ENCODE peak calls at places on chromosomes 12 and 14, in four cellular contexts. M is pancreas, B is HCT116, T is gastrocnemius medialis. Y is an unnamed sample.

GRCh38 chr12:130300090-130300489 is 37.6 kb upstream of the PIWIL1 start:
- DNase-seq in M (no peak), B (no peak), T (no peak), Y (no peak)

GRCh38 chr12:131747276-131747675 is 36.4 kb downstream of the SFSWAP start:
- DNase-seq in M (no peak), B (no peak), T (no peak), Y (no peak)

GRCh38 chr14:59463773-59464650 is 1.2 kb downstream of the GPR135 start:
- DNase-seq in M (no peak), B (no peak), T (no peak), Y (no peak)

GRCh38 chr14:51302319-51303030 is 62.4 kb downstream of the TMX1 start:
- DNase-seq in M (no peak), B (no peak), T (no peak), Y (no peak)

GRCh38 chr12:58774731-58775130 is 145.6 kb downstream of the LRIG3 start:
- DNase-seq in M (no peak), B (no peak), T (no peak), Y (no peak)

GRCh38 chr14:97415907-97416306 is 618.7 kb downstream of the VRK1 start:
- DNase-seq in M (no peak), B (no peak), T (no peak), Y (no peak)

GRCh38 chr12:124940393-124941169 is 26.1 kb upstream of the UBC start:
- DNase-seq in M (peak; percentile 82), B (peak; percentile 86), T (peak; percentile 83), Y (peak; percentile 74)

GRCh38 chr14:51357250-51357649 is 117.2 kb downstream of the TMX1 start:
- DNase-seq in M (no peak), B (no peak), T (no peak), Y (no peak)

GRCh38 chr14:100538566-100539318 is 48.5 kb downstream of the BEGAIN start:
- DNase-seq in M (peak; percentile 59), B (no peak), T (peak; percentile 1), Y (no peak)

GRCh38 chr14:93880025-93880820 is 46.9 kb upstream of the FAM181A start:
- DNase-seq in M (no peak), B (no peak), T (no peak), Y (no peak)

GRCh38 chr14:76129851-76130576 is 21.7 kb upstream of the GPATCH2L start:
- DNase-seq in M (no peak), B (no peak), T (no peak), Y (no peak)

GRCh38 chr14:45698462-45699134 is 445.6 kb upstream of the MIS18BP1 start:
- DNase-seq in M (no peak), B (no peak), T (no peak), Y (no peak)

GRCh38 chr12:85835810-85836715 is at the start of gene RASSF9:
- DNase-seq in M (no peak), B (no peak), T (peak; percentile 13), Y (peak; percentile 20)

GRCh38 chr12:126055521-126055920 is 990.3 kb downstream of the AACS start:
- DNase-seq in M (no peak), B (no peak), T (no peak), Y (no peak)

GRCh38 chr12:108858399-108859074 is 1.2 kb upstream of the SSH1 start:
- DNase-seq in M (peak; percentile 56), B (no peak), T (no peak), Y (no peak)

GRCh38 chr14:54564071-54564798 is 2.7 kb upstream of the SAMD4A start:
- DNase-seq in M (no peak), B (no peak), T (no peak), Y (no peak)

GRCh38 chr14:56244138-56244789 is 126.1 kb downstream of the PELI2 start:
- DNase-seq in M (no peak), B (no peak), T (no peak), Y (peak; percentile 75)

GRCh38 chr14:50319721-50320120 is 7.6 kb downstream of the DMAC2L start:
- DNase-seq in M (no peak), B (no peak), T (no peak), Y (no peak)

GRCh38 chr12:85765443-85765842 is 70.8 kb downstream of the RASSF9 start:
- DNase-seq in M (no peak), B (no peak), T (no peak), Y (no peak)

GRCh38 chr12:62684586-62685295 is 218.1 kb downstream of the MON2 start:
- DNase-seq in M (no peak), B (no peak), T (peak; percentile 18), Y (no peak)

GRCh38 chr12:53659011-53659551 is 16.8 kb downstream of the ATP5MC2 start:
- DNase-seq in M (no peak), B (peak; percentile 45), T (no peak), Y (peak; percentile 43)

GRCh38 chr12:31368666-31369361 is 42.9 kb upstream of the SINHCAF start:
- DNase-seq in M (no peak), B (no peak), T (no peak), Y (no peak)

GRCh38 chr12:92927055-92927435 is 2.0 kb downstream of the EEA1 start:
- DNase-seq in M (no peak), B (no peak), T (no peak), Y (no peak)

GRCh38 chr12:85996280-85996679 is 122.2 kb downstream of the NTS start:
- DNase-seq in M (no peak), B (no peak), T (no peak), Y (no peak)

GRCh38 chr12:65602579-65603295 is 221.5 kb upstream of the HMGA2 start:
- DNase-seq in M (peak; percentile 73), B (peak; percentile 94), T (peak; percentile 44), Y (peak; percentile 87)

GRCh38 chr12:38664661-38665269 is 240.6 kb downstream of the CPNE8 start:
- DNase-seq in M (no peak), B (peak; percentile 15), T (no peak), Y (no peak)

GRCh38 chr12:89156862-89157262 is 195.4 kb downstream of the DUSP6 start:
- DNase-seq in M (no peak), B (no peak), T (no peak), Y (no peak)

GRCh38 chr14:92540472-92541048 is 27.0 kb downstream of the RIN3 start:
- DNase-seq in M (peak; percentile 74), B (peak; percentile 59), T (peak; percentile 73), Y (peak; percentile 99)

GRCh38 chr12:82461851-82462250 is 103.5 kb downstream of the METTL25 start:
- DNase-seq in M (no peak), B (no peak), T (no peak), Y (no peak)

GRCh38 chr14:61476737-61477410 is 155.5 kb downstream of the PRKCH start:
- DNase-seq in M (no peak), B (no peak), T (peak; percentile 25), Y (peak; percentile 96)

GRCh38 chr12:124568431-124569374 is 1.3 kb upstream of the NCOR2 start:
- DNase-seq in M (no peak), B (no peak), T (peak; percentile 38), Y (peak; percentile 86)

GRCh38 chr12:125151284-125151683 is 86.0 kb downstream of the AACS start:
- DNase-seq in M (no peak), B (no peak), T (no peak), Y (no peak)

GRCh38 chr14:69880051-69880487 is 853 bp downstream of the SMOC1 start:
- DNase-seq in M (peak; percentile 65), B (no peak), T (no peak), Y (no peak)

GRCh38 chr14:58918066-58918465 is 270.4 kb upstream of the DAAM1 start:
- DNase-seq in M (no peak), B (no peak), T (no peak), Y (no peak)

GRCh38 chr12:47736877-47737676 is 11.8 kb upstream of the ENDOU start:
- DNase-seq in M (peak; percentile 80), B (no peak), T (peak; percentile 51), Y (peak; percentile 24)

GRCh38 chr12:45415393-45415817 is 199.5 kb downstream of the ANO6 start:
- DNase-seq in M (no peak), B (peak; percentile 87), T (peak; percentile 84), Y (peak; percentile 95)

GRCh38 chr14:59352951-59353350 is 112.2 kb downstream of the GPR135 start:
- DNase-seq in M (no peak), B (no peak), T (no peak), Y (no peak)

GRCh38 chr12:39619316-39619659 is 315 bp downstream of the ABCD2 start:
- DNase-seq in M (no peak), B (no peak), T (no peak), Y (no peak)

GRCh38 chr12:117427176-117427575 is 65.8 kb upstream of the NOS1 start:
- DNase-seq in M (no peak), B (no peak), T (no peak), Y (no peak)
- H3K9me3 ChIP-seq in M (no peaks in the 10 kb centered on the region), B (no peaks in the 10 kb centered on the region), T (no peaks in the 10 kb centered on the region), Y (peaks cover 32% of the 10 kb centered on the region)

GRCh38 chr14:79573486-79573885 is 637.8 kb downstream of the DIO2 start:
- DNase-seq in M (no peak), B (no peak), T (no peak), Y (peak; percentile 23)
- H3K9me3 ChIP-seq in M (no peaks in the 10 kb centered on the region), B (peaks cover 26% of the 10 kb centered on the region), T (no peaks in the 10 kb centered on the region), Y (no peaks in the 10 kb centered on the region)

GRCh38 chr12:6187948-6188793 is 12.0 kb upstream of the CD9 start:
- DNase-seq in M (no peak), B (no peak), T (no peak), Y (no peak)
- H3K9me3 ChIP-seq in M (no peaks in the 10 kb centered on the region), B (no peaks in the 10 kb centered on the region), T (no peaks in the 10 kb centered on the region), Y (peaks cover 3% of the 10 kb centered on the region)

GRCh38 chr12:133026996-133027395 is 10.3 kb upstream of the ZNF84 start:
- DNase-seq in M (no peak), B (no peak), T (no peak), Y (no peak)

DNA sequence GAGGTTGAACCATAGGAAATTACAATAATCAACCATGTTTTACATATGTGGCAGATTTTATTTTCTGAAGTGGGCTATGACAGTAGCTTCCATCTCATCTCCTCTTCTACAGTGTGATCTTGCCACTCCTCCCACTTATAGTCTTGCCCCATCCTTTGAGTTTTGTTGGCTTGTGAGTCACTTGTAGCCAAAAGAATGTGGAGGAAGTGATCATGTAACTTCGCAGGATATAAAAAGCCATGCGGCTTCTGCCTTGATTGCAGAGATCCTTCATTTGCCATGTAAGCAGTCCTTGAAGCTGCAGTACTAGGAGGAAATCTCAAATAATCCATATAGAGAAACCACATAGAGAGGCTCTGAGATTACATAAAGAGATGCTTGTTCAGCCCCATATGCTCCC is 13.7 kb upstream of the ZNF84 start:
- DNase-seq in M (no peak), B (no peak), T (no peak), Y (no peak)
- H3K9me3 ChIP-seq in M (no peaks in the 10 kb centered on the region), B (peaks cover 16% of the 10 kb centered on the region), T (peaks cover 34% of the 10 kb centered on the region), Y (peaks cover 32% of the 10 kb centered on the region)

DNA sequence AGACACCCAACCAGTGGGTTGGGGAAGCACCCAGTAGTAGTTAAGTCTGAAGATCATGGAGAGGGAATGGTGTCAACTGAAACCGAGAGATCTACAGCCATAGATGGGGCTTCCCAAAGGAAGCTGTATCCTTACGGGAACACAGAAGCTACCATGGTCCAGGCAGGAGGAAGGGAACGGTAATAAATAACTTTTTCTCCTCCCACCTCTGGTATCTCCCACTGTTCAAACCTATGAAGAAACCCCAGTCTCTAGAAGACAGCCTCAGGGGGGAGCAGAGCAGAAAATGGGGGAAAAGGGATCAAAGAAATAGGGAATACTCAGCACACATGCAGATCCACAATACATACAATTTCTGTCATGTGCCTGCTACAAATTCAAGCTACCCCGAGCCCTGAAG is 33.4 kb downstream of the ZNF605 start:
- DNase-seq in M (no peak), B (no peak), T (no peak), Y (no peak)
- H3K9me3 ChIP-seq in M (peaks cover 19% of the 10 kb centered on the region), B (peaks cover 45% of the 10 kb centered on the region), T (peaks cover 87% of the 10 kb centered on the region), Y (peaks cover 76% of the 10 kb centered on the region)

Y was measured in AG04450.